ENCODE peak calls at places on chromosome 10, in four cellular contexts. One of them, this sample, is unnamed.

GRCh38 chr10:86964847-86965190 is 3.5 kb upstream of the ADIRF start:
- DNase-seq in K562: no peak
- DNase-seq in HEK293T: no peak
- DNase-seq in HepG2: no peak
- DNase-seq in this sample: peak

GRCh38 chr10:30728786-30729185 is 99.2 kb upstream of the LYZL2 start:
- DNase-seq in HEK293T: no peak
- DNase-seq in K562: no peak
- DNase-seq in HepG2: no peak
- DNase-seq in this sample: no peak

GRCh38 chr10:98074315-98074911 is 44.0 kb upstream of the CRTAC1 start:
- DNase-seq in K562: peak
- DNase-seq in HepG2: no peak
- DNase-seq in HEK293T: peak
- DNase-seq in this sample: peak

GRCh38 chr10:132440791-132441565 is 44.0 kb downstream of the PWWP2B start:
- DNase-seq in HEK293T: no peak
- DNase-seq in K562: no peak
- DNase-seq in HepG2: no peak
- DNase-seq in this sample: no peak

GRCh38 chr10:44995914-44996633 is 4.6 kb upstream of the ZNF22 start:
- DNase-seq in K562: no peak
- DNase-seq in HepG2: peak
- DNase-seq in HEK293T: no peak
- DNase-seq in this sample: no peak

GRCh38 chr10:110016037-110016436 is 8.3 kb downstream of the ADD3 start:
- DNase-seq in HepG2: peak
- DNase-seq in HEK293T: no peak
- DNase-seq in K562: no peak
- DNase-seq in this sample: no peak

GRCh38 chr10:43904301-43904700 is 255.6 kb upstream of the ZNF32 start:
- DNase-seq in HEK293T: no peak
- DNase-seq in HepG2: no peak
- DNase-seq in K562: no peak
- DNase-seq in this sample: peak

GRCh38 chr10:118041316-118041715 is 5.4 kb downstream of the RAB11FIP2 start:
- DNase-seq in HepG2: no peak
- DNase-seq in HEK293T: no peak
- DNase-seq in K562: no peak
- DNase-seq in this sample: no peak

GRCh38 chr10:102629661-102630614 is 14.3 kb upstream of the TRIM8 start:
- DNase-seq in K562: no peak
- DNase-seq in HEK293T: no peak
- DNase-seq in HepG2: peak
- DNase-seq in this sample: peak

GRCh38 chr10:4498763-4499251 is 327.2 kb upstream of the AKR1E2 start:
- DNase-seq in HEK293T: no peak
- DNase-seq in HepG2: no peak
- DNase-seq in K562: no peak
- DNase-seq in this sample: no peak

GRCh38 chr10:72173635-72174296 is 42.0 kb upstream of the ANAPC16 start:
- DNase-seq in HEK293T: peak
- DNase-seq in K562: no peak
- DNase-seq in HepG2: peak
- DNase-seq in this sample: no peak

GRCh38 chr10:116226766-116227165 is 46.2 kb downstream of the GFRA1 start:
- DNase-seq in HEK293T: no peak
- DNase-seq in HepG2: no peak
- DNase-seq in K562: no peak
- DNase-seq in this sample: no peak

GRCh38 chr10:95296764-95297163 is 6.0 kb upstream of the PDLIM1 start:
- DNase-seq in K562: no peak
- DNase-seq in HEK293T: no peak
- DNase-seq in HepG2: no peak
- DNase-seq in this sample: no peak

GRCh38 chr10:101839421-101840063 is 4.1 kb downstream of the KCNIP2 start:
- DNase-seq in HEK293T: peak
- DNase-seq in HepG2: no peak
- DNase-seq in K562: peak
- DNase-seq in this sample: peak

GRCh38 chr10:86642499-86642898 is 11.8 kb upstream of the OPN4 start:
- DNase-seq in HepG2: no peak
- DNase-seq in HEK293T: peak
- DNase-seq in K562: no peak
- DNase-seq in this sample: no peak

GRCh38 chr10:125084191-125085186 is 75.9 kb downstream of the CTBP2 start:
- DNase-seq in K562: no peak
- DNase-seq in HEK293T: peak
- DNase-seq in HepG2: peak
- DNase-seq in this sample: no peak

GRCh38 chr10:117931078-117931477 is 115.7 kb downstream of the RAB11FIP2 start:
- DNase-seq in K562: no peak
- DNase-seq in HEK293T: no peak
- DNase-seq in HepG2: no peak
- DNase-seq in this sample: no peak

GRCh38 chr10:15426115-15426514 is 55.0 kb upstream of the FAM171A1 start:
- DNase-seq in K562: no peak
- DNase-seq in HepG2: no peak
- DNase-seq in HEK293T: no peak
- DNase-seq in this sample: no peak

GRCh38 chr10:1257226-1257625 is 201.0 kb downstream of the WDR37 start:
- DNase-seq in HepG2: no peak
- DNase-seq in HEK293T: no peak
- DNase-seq in K562: no peak
- DNase-seq in this sample: no peak

GRCh38 chr10:96577037-96577436 is 9.8 kb downstream of the TM9SF3 start:
- DNase-seq in HEK293T: no peak
- DNase-seq in HepG2: no peak
- DNase-seq in K562: no peak
- DNase-seq in this sample: no peak

GRCh38 chr10:98528785-98529183 is 82.0 kb upstream of the HPS1 start:
- DNase-seq in HepG2: no peak
- DNase-seq in K562: no peak
- DNase-seq in HEK293T: no peak
- DNase-seq in this sample: no peak

GRCh38 chr10:106217627-106218026 is 946.9 kb downstream of the SORCS1 start:
- DNase-seq in HEK293T: no peak
- DNase-seq in HepG2: no peak
- DNase-seq in K562: no peak
- DNase-seq in this sample: no peak

GRCh38 chr10:106214243-106214642 is 950.3 kb downstream of the SORCS1 start:
- DNase-seq in HEK293T: no peak
- DNase-seq in HepG2: no peak
- DNase-seq in K562: no peak
- DNase-seq in this sample: no peak

GRCh38 chr10:106216085-106216484 is 948.4 kb downstream of the SORCS1 start:
- DNase-seq in HepG2: no peak
- DNase-seq in K562: no peak
- DNase-seq in HEK293T: no peak
- DNase-seq in this sample: no peak

DNA sequence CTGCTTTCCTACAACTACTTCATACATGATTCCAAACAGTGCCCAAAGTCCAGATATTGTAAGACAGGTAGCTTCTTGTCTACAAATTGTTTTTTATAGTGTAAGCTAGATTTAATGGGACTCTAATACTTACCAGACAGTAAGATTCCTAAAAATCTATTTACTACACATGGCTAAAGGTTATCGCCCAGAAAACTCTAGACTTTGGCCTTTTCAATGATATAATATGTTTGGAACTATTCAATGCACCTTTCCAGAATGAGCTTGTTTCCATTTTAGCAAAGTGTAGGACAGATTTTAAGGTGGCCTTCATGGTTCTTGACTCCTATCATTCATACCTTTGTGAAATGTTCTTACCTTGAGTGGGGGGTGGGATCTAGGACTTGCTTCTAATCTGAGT is 951.0 kb downstream of the SORCS1 start:
- DNase-seq in HEK293T: no peak
- DNase-seq in K562: no peak
- DNase-seq in HepG2: no peak
- DNase-seq in this sample: no peak
- TF ChIP-seq ELF4 in HEK293T: no peak
- TF ChIP-seq ELF4 in K562: no peak
- TF ChIP-seq ELF4 in HepG2: no peak
- TF ChIP-seq ELF4 in this sample: no peak

GRCh38 chr10:6275022-6275997 is 72.6 kb downstream of the PFKFB3 start:
- DNase-seq in HEK293T: peak
- DNase-seq in HepG2: peak
- DNase-seq in K562: peak
- DNase-seq in this sample: peak
- TF ChIP-seq ELF4 in HEK293T: no peak
- TF ChIP-seq ELF4 in HepG2: no peak
- TF ChIP-seq ELF4 in K562: no peak
- TF ChIP-seq ELF4 in this sample: no peak

GRCh38 chr10:121927841-121928527 is at the start of gene ATE1:
- DNase-seq in K562: peak
- DNase-seq in HepG2: peak
- DNase-seq in HEK293T: peak
- DNase-seq in this sample: peak

GRCh38 chr10:121926157-121926556 is 1.7 kb downstream of the ATE1 start:
- DNase-seq in HepG2: no peak
- DNase-seq in K562: no peak
- DNase-seq in HEK293T: no peak
- DNase-seq in this sample: no peak

GRCh38 chr10:121928528-121928884 is 675 bp upstream of the ATE1 start:
- DNase-seq in HEK293T: no peak
- DNase-seq in K562: no peak
- DNase-seq in HepG2: no peak
- DNase-seq in this sample: no peak

GRCh38 chr10:121926669-121927360 is 1.0 kb downstream of the ATE1 start:
- DNase-seq in K562: no peak
- DNase-seq in HepG2: no peak
- DNase-seq in HEK293T: no peak
- DNase-seq in this sample: no peak

GRCh38 chr10:121927361-121927840 is 430 bp downstream of the ATE1 start:
- DNase-seq in HepG2: peak
- DNase-seq in HEK293T: peak
- DNase-seq in K562: peak
- DNase-seq in this sample: peak
- TF ChIP-seq ELF4 in HepG2: no peak
- TF ChIP-seq ELF4 in HEK293T: no peak
- TF ChIP-seq ELF4 in K562: no peak
- TF ChIP-seq ELF4 in this sample: no peak

DNA sequence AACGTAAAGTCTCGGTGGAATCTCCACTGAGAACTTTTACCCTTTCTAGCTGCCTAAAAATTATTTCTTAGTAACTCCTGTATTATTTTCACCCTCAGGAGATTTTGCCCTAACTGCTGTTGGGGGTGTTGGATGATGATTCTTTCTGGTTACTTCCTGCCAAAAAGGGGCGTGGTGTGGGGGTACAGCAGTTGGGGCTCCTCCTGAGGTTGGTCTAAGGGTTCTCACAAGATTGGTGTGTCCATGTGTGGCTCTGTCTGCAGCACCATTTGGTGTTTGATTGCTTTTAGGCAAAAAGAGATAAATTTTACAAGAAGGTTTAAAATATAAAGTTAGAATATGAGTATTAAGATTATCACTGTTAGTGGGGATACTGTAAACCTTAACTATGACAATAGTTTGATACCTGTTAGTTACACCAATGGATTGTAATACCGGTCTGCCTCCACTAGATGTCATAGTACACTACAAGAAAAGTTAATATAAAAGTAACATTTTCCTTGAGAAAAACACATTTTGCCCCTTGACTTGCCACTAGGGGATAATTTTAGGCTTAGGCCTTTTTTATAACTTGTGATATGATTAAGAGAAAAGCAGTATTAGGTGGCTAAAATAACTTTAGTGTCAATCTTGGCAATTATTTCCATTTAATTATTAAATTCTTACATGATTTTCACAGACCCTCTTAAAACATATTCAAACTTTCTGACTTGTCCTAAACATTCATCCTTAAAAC is 928.7 kb downstream of the IPMK start:
- DNase-seq in HEK293T: peak
- DNase-seq in K562: peak
- DNase-seq in HepG2: peak
- DNase-seq in this sample: no peak
- TF ChIP-seq ELF4 in HEK293T: no peak
- TF ChIP-seq ELF4 in K562: no peak
- TF ChIP-seq ELF4 in HepG2: no peak
- TF ChIP-seq ELF4 in this sample: no peak

GRCh38 chr10:33643042-33643441 is 308.6 kb upstream of the NRP1 start:
- DNase-seq in K562: no peak
- DNase-seq in HepG2: no peak
- DNase-seq in HEK293T: no peak
- DNase-seq in this sample: no peak
- TF ChIP-seq ELF4 in K562: no peak
- TF ChIP-seq ELF4 in HepG2: no peak
- TF ChIP-seq ELF4 in HEK293T: no peak
- TF ChIP-seq ELF4 in this sample: no peak

GRCh38 chr10:16854623-16855022 is 37.4 kb upstream of the RSU1 start:
- DNase-seq in HEK293T: no peak
- DNase-seq in HepG2: no peak
- DNase-seq in K562: no peak
- DNase-seq in this sample: no peak
- TF ChIP-seq ELF4 in HEK293T: no peak
- TF ChIP-seq ELF4 in HepG2: no peak
- TF ChIP-seq ELF4 in K562: no peak
- TF ChIP-seq ELF4 in this sample: no peak

GRCh38 chr10:69333205-69333604 is 54.9 kb downstream of the HK1 start:
- DNase-seq in HEK293T: no peak
- DNase-seq in HepG2: no peak
- DNase-seq in K562: no peak
- DNase-seq in this sample: peak

GRCh38 chr10:69332278-69333010 is 54.1 kb downstream of the HK1 start:
- DNase-seq in HEK293T: no peak
- DNase-seq in K562: no peak
- DNase-seq in HepG2: no peak
- DNase-seq in this sample: no peak

GRCh38 chr10:69335063-69335587 is 56.8 kb downstream of the HK1 start:
- DNase-seq in K562: peak
- DNase-seq in HEK293T: no peak
- DNase-seq in HepG2: no peak
- DNase-seq in this sample: no peak

GRCh38 chr10:69335613-69336012 is 57.3 kb downstream of the HK1 start:
- DNase-seq in HEK293T: no peak
- DNase-seq in HepG2: no peak
- DNase-seq in K562: no peak
- DNase-seq in this sample: no peak

GRCh38 chr10:69334258-69335062 is 56.2 kb downstream of the HK1 start:
- DNase-seq in HepG2: no peak
- DNase-seq in HEK293T: no peak
- DNase-seq in K562: peak
- DNase-seq in this sample: no peak
- TF ChIP-seq ELF4 in HepG2: no peak
- TF ChIP-seq ELF4 in HEK293T: no peak
- TF ChIP-seq ELF4 in K562: peak
- TF ChIP-seq ELF4 in this sample: no peak